ENCODE peak calls at places on chromosomes 2 and 18, in eight cellular contexts. G is NCI-H69, M is GOT3, W is HS-27A, K is BJ, N is germinal center, T is tibial nerve, C is ACHN. D is an unnamed sample.

GRCh38 chr2:147224070-147224469 is 620.8 kb upstream of the ACVR2A start:
- DNase-seq in C (no peak), K (no peak), M (no peak), W (no peak), T (no peak), N (no peak), G (peak; percentile 74), D (no peak)

GRCh38 chr18:33781429-33781828 is 203.4 kb downstream of the ASXL3 start:
- DNase-seq in T (no peak), M (no peak), N (no peak), W (no peak), G (peak; percentile 94), C (no peak), K (no peak), D (peak; percentile 61)

GRCh38 chr2:31339696-31340095 is 74.8 kb downstream of the XDH start:
- DNase-seq in K (no peak), T (no peak), M (no peak), W (no peak), C (no peak), G (no peak), N (no peak), D (no peak)

GRCh38 chr2:85770369-85770768 is 16.6 kb downstream of the ATOH8 start:
- DNase-seq in W (no peak), C (no peak), G (no peak), K (no peak), T (no peak), M (no peak), N (no peak), D (no peak)

GRCh38 chr2:151198646-151199045 is 63.0 kb downstream of the RBM43 start:
- DNase-seq in N (no peak), C (no peak), T (no peak), G (no peak), K (no peak), W (no peak), M (no peak), D (no peak)

GRCh38 chr2:71749671-71750101 is 296.3 kb downstream of the DYSF start:
- DNase-seq in K (no peak), T (no peak), C (no peak), N (no peak), W (no peak), M (no peak), G (no peak), D (no peak)

GRCh38 chr2:207847807-207848544 is 78.3 kb upstream of the FZD5 start:
- DNase-seq in M (no peak), C (no peak), G (peak; percentile 97), N (no peak), K (no peak), W (no peak), T (no peak), D (no peak)

GRCh38 chr2:112055833-112056625 is 960 bp downstream of the TMEM87B start:
- DNase-seq in N (peak; percentile 38), W (peak; percentile 79), C (peak; percentile 68), G (peak; percentile 50), K (peak; percentile 92), M (peak; percentile 32), T (peak; percentile 73), D (peak; percentile 62)

GRCh38 chr2:23164173-23164572 is 220.8 kb upstream of the KLHL29 start:
- DNase-seq in T (no peak), N (no peak), W (no peak), G (no peak), M (no peak), K (no peak), C (no peak), D (no peak)

GRCh38 chr2:53460347-53460746 is 307.3 kb upstream of the CHAC2 start:
- DNase-seq in M (no peak), N (no peak), K (no peak), W (no peak), C (peak; percentile 56), G (peak; percentile 100), T (no peak), D (no peak)

GRCh38 chr18:13137939-13138821 is 80.4 kb upstream of the LDLRAD4 start:
- DNase-seq in M (peak; percentile 13), G (no peak), C (no peak), K (no peak), N (peak; percentile 75), W (no peak), T (peak; percentile 71), D (no peak)

GRCh38 chr18:7646174-7646886 is 79.2 kb downstream of the PTPRM start:
- DNase-seq in N (no peak), W (no peak), C (no peak), K (no peak), T (no peak), G (peak; percentile 44), M (no peak), D (no peak)

GRCh38 chr18:52288403-52289004 is 51.5 kb upstream of the DCC start:
- DNase-seq in N (peak; percentile 6), C (peak; percentile 16), W (no peak), M (no peak), G (peak; percentile 81), T (no peak), K (no peak), D (peak; percentile 68)

GRCh38 chr2:116117845-116118244 is 1675.4 kb downstream of the DPP10 start:
- DNase-seq in W (no peak), K (no peak), C (no peak), N (no peak), G (no peak), T (no peak), M (no peak), D (no peak)

GRCh38 chr2:11340717-11341116 is 3.7 kb downstream of the ROCK2 start:
- DNase-seq in G (no peak), K (no peak), T (no peak), W (no peak), C (no peak), M (no peak), N (no peak), D (no peak)

GRCh38 chr2:130264046-130264445 is 65.8 kb upstream of the TUBA3E start:
- DNase-seq in T (no peak), N (no peak), G (no peak), W (no peak), C (no peak), M (no peak), K (no peak), D (no peak)

GRCh38 chr2:118858485-118859156 is 11.2 kb upstream of the EN1 start:
- DNase-seq in K (no peak), C (no peak), N (no peak), G (no peak), T (no peak), W (no peak), M (no peak), D (no peak)

GRCh38 chr2:187390891-187391290 is 57.2 kb downstream of the CALCRL start:
- DNase-seq in W (peak; percentile 61), G (peak; percentile 49), T (no peak), N (no peak), C (peak; percentile 99), M (no peak), K (peak; percentile 67), D (no peak)

D was measured in NCI-H82.